ENCODE peak calls at places on chromosomes 3 and 15, in nine cellular contexts. I is activated naive CD8-positive, alpha-beta T cell treated with anti-CD3 and anti-CD28 coated beads, Interleukin-2, amount 50 U/mL, for 24 hours; K is NCI-H748 treated with DMSO at 0.1 percent for 48 hours; T is AG04450; Z is DMS153; O is GM04503; B is skeletal muscle cell; H is activated CD4-positive, alpha-beta memory T cell treated with anti-CD3 and anti-CD28 coated beads for 36 hours; R is neural crest cell. N is an unnamed sample.

GRCh38 chr3:187679638-187680396 is 9.6 kb upstream of the SST start:
- DNase-seq in H (peak; percentile 76), R (peak; percentile 88), Z (peak; percentile 5), B (no peak), T (peak; percentile 24), K (peak; percentile 10), I (peak; percentile 75), O (no peak), N (peak; percentile 55)

GRCh38 chr15:25676070-25676469 is 187.1 kb downstream of the ATP10A start:
- DNase-seq in B (no peak), R (no peak), Z (no peak), I (no peak), O (no peak), T (no peak), K (no peak), H (no peak), N (no peak)

GRCh38 chr3:152196782-152197181 is 71.9 kb upstream of the MBNL1 start:
- DNase-seq in O (no peak), I (no peak), K (no peak), Z (no peak), T (no peak), B (no peak), R (no peak), H (no peak), N (no peak)

GRCh38 chr3:72447059-72447946 is 400.9 kb downstream of the SHQ1 start:
- DNase-seq in B (peak; percentile 67), R (peak; percentile 90), Z (peak; percentile 31), O (peak; percentile 25), K (peak; percentile 61), I (peak; percentile 95), H (peak; percentile 93), T (peak; percentile 47), N (peak; percentile 82)

GRCh38 chr3:172561894-172562664 is 38.8 kb upstream of the TNFSF10 start:
- DNase-seq in H (peak; percentile 56), R (no peak), B (no peak), I (peak; percentile 23), T (no peak), O (no peak), Z (peak; percentile 80), K (no peak), N (no peak)

GRCh38 chr3:8639585-8639984 is 5.0 kb downstream of the SSUH2 start:
- DNase-seq in T (no peak), H (no peak), Z (no peak), R (no peak), I (no peak), B (no peak), K (no peak), O (no peak), N (no peak)

GRCh38 chr15:38994310-38994709 is 429.7 kb upstream of the RASGRP1 start:
- DNase-seq in H (no peak), R (no peak), I (no peak), B (no peak), O (no peak), Z (no peak), T (no peak), K (no peak), N (no peak)

GRCh38 chr15:81506936-81507335 is 132.9 kb upstream of the TMC3 start:
- DNase-seq in O (no peak), K (no peak), B (no peak), Z (no peak), T (no peak), I (no peak), R (no peak), H (no peak), N (no peak)

GRCh38 chr15:97680606-97681220 is 279.8 kb upstream of the ARRDC4 start:
- DNase-seq in T (no peak), K (no peak), B (no peak), O (no peak), Z (no peak), H (no peak), I (no peak), R (no peak), N (no peak)

GRCh38 chr3:32177702-32178198 is 60.7 kb upstream of the CMTM8 start:
- DNase-seq in T (peak; percentile 0), B (peak; percentile 69), Z (peak; percentile 13), H (peak; percentile 73), R (peak; percentile 51), K (peak; percentile 66), I (peak; percentile 46), O (no peak), N (peak; percentile 78)

GRCh38 chr15:64247906-64248541 is 85.2 kb upstream of the PPIB start:
- DNase-seq in T (peak; percentile 60), B (peak; percentile 60), R (no peak), O (peak; percentile 88), Z (peak; percentile 72), K (peak; percentile 62), H (peak; percentile 29), I (no peak), N (peak; percentile 94)

GRCh38 chr3:108818404-108818803 is 4.2 kb upstream of the TRAT1 start:
- DNase-seq in H (peak; percentile 77), T (no peak), I (peak; percentile 40), K (peak; percentile 1), B (no peak), O (no peak), R (no peak), Z (no peak), N (no peak)

GRCh38 chr3:32457971-32458471 is 44.6 kb downstream of the CMTM6 start:
- DNase-seq in K (no peak), O (no peak), R (no peak), I (peak; percentile 51), T (no peak), H (peak; percentile 69), B (no peak), Z (no peak), N (no peak)

GRCh38 chr3:167032267-167032876 is 347.7 kb downstream of the ZBBX start:
- DNase-seq in T (peak; percentile 41), R (no peak), K (peak; percentile 55), Z (peak; percentile 60), I (no peak), H (no peak), B (peak; percentile 22), O (no peak), N (peak; percentile 3)

GRCh38 chr15:57031605-57032004 is 113.2 kb downstream of the TCF12 start:
- DNase-seq in I (no peak), K (no peak), B (peak; percentile 28), O (no peak), Z (no peak), T (no peak), R (no peak), H (no peak), N (no peak)

GRCh38 chr15:58146734-58147133 is 8.6 kb downstream of the AQP9 start:
- DNase-seq in H (no peak), O (no peak), I (no peak), B (no peak), K (no peak), R (no peak), Z (no peak), T (no peak), N (no peak)

GRCh38 chr3:47664519-47664918 is 85.9 kb upstream of the CSPG5 start:
- DNase-seq in B (no peak), H (no peak), Z (no peak), R (no peak), I (no peak), T (no peak), O (peak; percentile 16), K (no peak), N (peak; percentile 9)

GRCh38 chr3:99325407-99325806 is 313.0 kb upstream of the COL8A1 start:
- DNase-seq in T (no peak), B (peak; percentile 60), I (no peak), K (no peak), R (no peak), H (no peak), O (no peak), Z (no peak), N (no peak)

GRCh38 chr3:129119365-129120100 is 2.1 kb downstream of the RAB43 start:
- DNase-seq in I (no peak), Z (no peak), B (no peak), T (no peak), K (no peak), R (no peak), O (no peak), H (peak; percentile 56), N (no peak)

GRCh38 chr3:31247850-31248618 is 284.7 kb upstream of the STT3B start:
- DNase-seq in K (peak; percentile 84), B (no peak), H (peak; percentile 58), I (no peak), R (no peak), O (no peak), Z (peak; percentile 61), T (no peak), N (no peak)

GRCh38 chr3:30696403-30696819 is 90.0 kb downstream of the TGFBR2 start:
- DNase-seq in I (no peak), H (no peak), T (no peak), R (no peak), B (no peak), Z (no peak), O (no peak), K (no peak), N (no peak)

GRCh38 chr3:178777718-178778411 is 241.6 kb downstream of the KCNMB2 start:
- DNase-seq in T (no peak), O (peak; percentile 14), R (no peak), K (no peak), B (peak; percentile 43), H (no peak), I (no peak), Z (peak; percentile 25), N (peak; percentile 63)

GRCh38 chr3:99901200-99901926 is 83.7 kb downstream of the CMSS1 start:
- DNase-seq in H (no peak), R (no peak), O (peak; percentile 82), K (peak; percentile 43), B (peak; percentile 81), Z (no peak), I (no peak), T (peak; percentile 55), N (peak; percentile 89)

GRCh38 chr3:22713936-22714335 is 489.2 kb upstream of the UBE2E2 start:
- DNase-seq in K (no peak), Z (peak; percentile 9), I (no peak), B (peak; percentile 89), T (no peak), H (no peak), R (no peak), O (peak; percentile 23), N (peak; percentile 8)

GRCh38 chr3:18245721-18246120 is 179.4 kb downstream of the SATB1 start:
- DNase-seq in I (no peak), R (no peak), Z (no peak), K (no peak), O (no peak), B (no peak), T (no peak), H (no peak), N (no peak)

GRCh38 chr3:14991148-14991742 is 43.9 kb downstream of the NR2C2 start:
- DNase-seq in Z (no peak), K (no peak), H (no peak), I (no peak), R (no peak), B (no peak), O (no peak), T (no peak), N (no peak)

GRCh38 chr15:68389936-68390790 is 41.8 kb downstream of the ITGA11 start:
- DNase-seq in B (peak; percentile 63), K (no peak), O (no peak), Z (no peak), R (no peak), T (peak; percentile 16), I (no peak), H (peak; percentile 31), N (peak; percentile 51)

GRCh38 chr3:172009736-172010254 is 29.6 kb upstream of the FNDC3B start:
- DNase-seq in B (no peak), K (no peak), T (no peak), I (no peak), O (no peak), H (no peak), R (no peak), Z (peak; percentile 67), N (no peak)

GRCh38 chr3:13368834-13369233 is 51.3 kb downstream of the NUP210 start:
- DNase-seq in R (no peak), O (no peak), K (no peak), H (no peak), B (no peak), Z (no peak), I (no peak), T (no peak), N (no peak)

GRCh38 chr3:39907981-39908380 is 98.6 kb downstream of the MYRIP start:
- DNase-seq in R (no peak), I (no peak), T (no peak), B (peak; percentile 16), Z (peak; percentile 15), H (no peak), K (peak; percentile 5), O (no peak), N (peak; percentile 11)

GRCh38 chr3:3551976-3552375 is 247.3 kb upstream of the LRRN1 start:
- DNase-seq in K (no peak), H (no peak), T (no peak), Z (no peak), R (no peak), I (no peak), B (no peak), O (no peak), N (no peak)